ENCODE peak calls at places on chromosomes 5 and 9, in six cellular contexts. O, X, Q, W, H and U are unnamed samples.

GRCh38 chr9:123568691-123569342 is 212.8 kb downstream of the CRB2 start:
- DNase-seq in O (peak), X (peak), Q (no peak), W (no peak), H (peak), U (no peak)

GRCh38 chr5:163248333-163248732 is 189.1 kb upstream of the CCNG1 start:
- DNase-seq in O (no peak), X (peak), Q (no peak), W (no peak), H (no peak), U (no peak)

GRCh38 chr9:37678789-37679273 is 28.1 kb downstream of the FRMPD1 start:
- DNase-seq in O (no peak), X (no peak), Q (no peak), W (no peak), H (no peak), U (no peak)

GRCh38 chr5:58108507-58108906 is 351.4 kb downstream of the PLK2 start:
- DNase-seq in O (no peak), X (no peak), Q (no peak), W (no peak), H (no peak), U (no peak)

GRCh38 chr5:159422371-159422770 is 92.1 kb upstream of the IL12B start:
- DNase-seq in O (no peak), X (peak), Q (no peak), W (no peak), H (no peak), U (no peak)

GRCh38 chr5:98839469-98840383 is 66.3 kb downstream of the RGMB start:
- DNase-seq in O (no peak), X (peak), Q (no peak), W (no peak), H (no peak), U (no peak)

GRCh38 chr9:118128313-118128712 is 424.1 kb downstream of the TLR4 start:
- DNase-seq in O (no peak), X (no peak), Q (no peak), W (no peak), H (no peak), U (no peak)

GRCh38 chr5:39992617-39993203 is 567.9 kb upstream of the DAB2 start:
- DNase-seq in O (no peak), X (no peak), Q (no peak), W (no peak), H (no peak), U (no peak)

GRCh38 chr5:171387255-171387969 is at the start of gene NPM1:
- DNase-seq in O (peak), X (peak), Q (peak), W (peak), H (peak), U (peak)

GRCh38 chr5:61809651-61810050 is 477.6 kb downstream of the ZSWIM6 start:
- DNase-seq in O (no peak), X (no peak), Q (no peak), W (no peak), H (no peak), U (no peak)

GRCh38 chr5:86979801-86980510 is 287.7 kb upstream of the RASA1 start:
- DNase-seq in O (no peak), X (peak), Q (no peak), W (no peak), H (no peak), U (peak)

GRCh38 chr9:113906411-113907110 is 30.5 kb downstream of the ZNF618 start:
- DNase-seq in O (no peak), X (peak), Q (no peak), W (no peak), H (no peak), U (no peak)

GRCh38 chr5:173915310-173916005 is 27.3 kb downstream of the CPEB4 start:
- DNase-seq in O (no peak), X (no peak), Q (no peak), W (no peak), H (no peak), U (no peak)

GRCh38 chr5:164002214-164002613 is 496.8 kb downstream of the MAT2B start:
- DNase-seq in O (no peak), X (no peak), Q (no peak), W (no peak), H (no peak), U (peak)

GRCh38 chr9:91534374-91534773 is 110.7 kb upstream of the NFIL3 start:
- DNase-seq in O (no peak), X (peak), Q (no peak), W (no peak), H (no peak), U (no peak)

GRCh38 chr9:94760646-94761045 is 34.1 kb downstream of the AOPEP start:
- DNase-seq in O (no peak), X (no peak), Q (no peak), W (no peak), H (no peak), U (peak)

GRCh38 chr5:54825005-54825404 is 160.4 kb downstream of the ESM1 start:
- DNase-seq in O (no peak), X (peak), Q (no peak), W (no peak), H (no peak), U (no peak)

GRCh38 chr9:108316066-108316465 is 539.7 kb downstream of the ACTL7B start:
- DNase-seq in O (no peak), X (no peak), Q (no peak), W (no peak), H (no peak), U (no peak)

GRCh38 chr5:123297198-123297831 is 125.9 kb downstream of the CEP120 start:
- DNase-seq in O (no peak), X (no peak), Q (no peak), W (no peak), H (no peak), U (no peak)

GRCh38 chr9:109440797-109441287 is 57.3 kb downstream of the PTPN3 start:
- DNase-seq in O (no peak), X (peak), Q (no peak), W (no peak), H (no peak), U (peak)

GRCh38 chr5:151739395-151739794 is 19.0 kb downstream of the ATOX1 start:
- DNase-seq in O (no peak), X (peak), Q (no peak), W (no peak), H (peak), U (no peak)

GRCh38 chr9:114017741-114018715 is 60.1 kb downstream of the AMBP start:
- DNase-seq in O (no peak), X (no peak), Q (no peak), W (peak), H (peak), U (no peak)

GRCh38 chr5:72453260-72453775 is 53.9 kb downstream of the ZNF366 start:
- DNase-seq in O (no peak), X (no peak), Q (no peak), W (no peak), H (no peak), U (no peak)

GRCh38 chr5:135246923-135247795 is 151.9 kb downstream of the MACROH2A1 start:
- DNase-seq in O (no peak), X (peak), Q (no peak), W (no peak), H (no peak), U (peak)

GRCh38 chr9:81538929-81539716 is 150.2 kb downstream of the TLE1 start:
- DNase-seq in O (no peak), X (no peak), Q (no peak), W (no peak), H (no peak), U (no peak)

GRCh38 chr5:139848508-139849100 is 53.0 kb downstream of the PSD2 start:
- DNase-seq in O (no peak), X (no peak), Q (no peak), W (peak), H (peak), U (no peak)

GRCh38 chr5:38099205-38100144 is 158.9 kb upstream of the EGFLAM start:
- DNase-seq in O (no peak), X (no peak), Q (no peak), W (no peak), H (no peak), U (no peak)

GRCh38 chr5:139709587-139710369 is 61.6 kb downstream of the CXXC5 start:
- DNase-seq in O (peak), X (no peak), Q (peak), W (no peak), H (peak), U (no peak)

GRCh38 chr9:14441976-14442651 is 128.2 kb upstream of the NFIB start:
- DNase-seq in O (no peak), X (no peak), Q (no peak), W (no peak), H (no peak), U (no peak)

GRCh38 chr5:89849819-89850515 is 559.6 kb downstream of the CETN3 start:
- DNase-seq in O (no peak), X (peak), Q (no peak), W (no peak), H (no peak), U (no peak)

GRCh38 chr9:127942152-127943010 is 4.7 kb upstream of the DPM2 start:
- DNase-seq in O (peak), X (no peak), Q (peak), W (peak), H (peak), U (no peak)

GRCh38 chr5:14218897-14219573 is 75.9 kb downstream of the TRIO start:
- DNase-seq in O (no peak), X (no peak), Q (no peak), W (no peak), H (no peak), U (no peak)

GRCh38 chr5:2105141-2105540 is 222.4 kb upstream of the IRX4 start:
- DNase-seq in O (no peak), X (no peak), Q (no peak), W (no peak), H (no peak), U (no peak)

GRCh38 chr5:128579111-128579510 is 41.1 kb upstream of the FBN2 start:
- DNase-seq in O (no peak), X (peak), Q (no peak), W (no peak), H (no peak), U (peak)

GRCh38 chr5:93578179-93578812 is 2.7 kb downstream of the NR2F1-AS1 start:
- DNase-seq in O (no peak), X (peak), Q (no peak), W (no peak), H (no peak), U (no peak)

GRCh38 chr9:74497750-74498615 is 848 bp downstream of the RORB start:
- DNase-seq in O (peak), X (peak), Q (peak), W (peak), H (peak), U (no peak)

GRCh38 chr5:107478068-107478641 is 192.6 kb downstream of the EFNA5 start:
- DNase-seq in O (no peak), X (no peak), Q (no peak), W (no peak), H (no peak), U (no peak)

GRCh38 chr9:91192785-91193657 is 168.7 kb downstream of the AUH start:
- DNase-seq in O (peak), X (peak), Q (peak), W (peak), H (peak), U (peak)

GRCh38 chr5:40846371-40846770 is 5.2 kb downstream of the CARD6 start:
- DNase-seq in O (no peak), X (no peak), Q (no peak), W (no peak), H (no peak), U (no peak)

GRCh38 chr5:83564069-83564749 is 92.7 kb downstream of the VCAN start:
- DNase-seq in O (no peak), X (no peak), Q (no peak), W (no peak), H (no peak), U (no peak)

GRCh38 chr9:129624168-129624759 is 1.7 kb upstream of the NTMT1 start:
- DNase-seq in O (no peak), X (peak), Q (no peak), W (peak), H (peak), U (no peak)

GRCh38 chr9:129627556-129628492 is 1.9 kb downstream of the NTMT1 start:
- DNase-seq in O (no peak), X (peak), Q (no peak), W (no peak), H (no peak), U (no peak)

GRCh38 chr9:129626944-129627297 is 958 bp downstream of the NTMT1 start:
- DNase-seq in O (no peak), X (peak), Q (no peak), W (no peak), H (no peak), U (no peak)

GRCh38 chr9:129624947-129625346 is 1.0 kb upstream of the NTMT1 start:
- DNase-seq in O (no peak), X (no peak), Q (no peak), W (no peak), H (no peak), U (no peak)

GRCh38 chr9:129626079-129626943 is at the start of gene NTMT1:
- DNase-seq in O (peak), X (peak), Q (peak), W (peak), H (peak), U (no peak)
- TF ChIP-seq CTCF in O (no peak), X (no peak), Q (no peak), W (peak), H (peak), U (no peak)

DNA sequence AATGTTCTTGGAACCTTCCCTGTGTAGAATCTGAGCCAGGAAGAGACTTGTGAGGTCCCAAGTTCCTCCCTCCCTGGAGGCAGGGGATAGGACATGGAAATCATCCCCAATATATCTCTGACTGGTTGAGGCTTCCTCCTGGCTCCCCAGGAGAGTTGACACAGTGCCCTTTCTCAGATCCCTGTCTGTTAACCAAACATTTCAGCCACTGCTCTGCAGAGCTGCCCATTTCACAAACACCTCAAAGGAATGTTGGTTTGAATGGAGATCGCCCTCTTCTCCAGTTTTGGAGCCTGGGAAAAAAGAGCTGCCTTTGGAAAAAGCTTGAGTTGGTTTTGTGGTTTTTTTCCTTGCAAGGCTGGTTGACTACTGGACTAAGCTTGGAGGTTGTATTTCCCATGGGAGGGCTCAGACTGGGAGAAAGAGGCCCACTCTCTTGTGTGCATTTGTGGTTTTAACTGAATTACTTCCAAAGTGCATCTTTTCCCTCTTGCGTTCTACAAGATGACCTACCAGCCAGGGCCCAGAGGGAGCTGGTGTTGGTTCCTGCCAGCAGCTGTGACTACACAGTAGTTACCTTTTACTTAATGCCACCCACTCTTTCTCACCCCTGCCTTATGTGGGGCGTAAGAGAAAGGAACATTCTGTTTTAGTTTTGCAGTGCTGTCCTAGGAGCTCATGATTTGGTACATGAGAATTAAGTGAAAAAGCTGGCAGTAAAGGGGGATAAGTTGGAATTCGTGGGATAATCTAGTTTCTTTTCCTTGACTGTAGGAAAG is 45.2 kb downstream of the RCL1 start:
- DNase-seq in O (no peak), X (peak), Q (no peak), W (peak), H (no peak), U (no peak)
- H3K4me3 ChIP-seq in O (no peak), X (no peak), Q (no peak), W (peak), H (no peak), U (no peak)

GRCh38 chr9:121609845-121610637 is 41.4 kb upstream of the DAB2IP start:
- DNase-seq in O (no peak), X (peak), Q (no peak), W (peak), H (peak), U (peak)
- TF ChIP-seq CTCF in O (no peak), X (no peak), Q (peak), W (no peak), H (no peak), U (peak)

DNA sequence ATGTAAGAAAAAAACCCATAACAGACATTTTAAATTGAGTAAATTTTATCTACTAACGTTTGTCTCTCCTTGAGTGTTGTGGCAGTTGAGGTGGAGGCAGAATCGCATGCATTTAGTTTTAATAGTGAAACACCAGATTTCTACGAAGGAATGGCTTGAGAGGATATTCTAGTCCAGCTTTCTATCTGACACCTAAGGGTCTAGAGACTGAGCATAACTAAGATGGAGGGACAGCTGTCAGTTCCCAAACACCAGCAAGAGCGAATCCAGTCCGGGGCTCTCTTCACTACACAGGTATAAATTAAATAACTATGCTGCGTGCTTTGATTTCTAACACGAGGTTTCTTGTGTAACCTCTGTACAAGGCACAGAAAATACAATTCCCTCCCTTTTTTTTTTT is 1.4 kb downstream of the NCBP1 start:
- DNase-seq in O (no peak), X (no peak), Q (no peak), W (no peak), H (no peak), U (no peak)
- H3K4me3 ChIP-seq in O (peak), X (peak), Q (no peak), W (peak), H (peak), U (peak)

GRCh38 chr5:132009706-132010405 is 1.6 kb downstream of the ACSL6 start:
- DNase-seq in O (no peak), X (no peak), Q (peak), W (peak), H (no peak), U (no peak)

GRCh38 chr5:132007399-132008162 is 3.9 kb downstream of the ACSL6 start:
- DNase-seq in O (peak), X (peak), Q (peak), W (no peak), H (peak), U (peak)

GRCh38 chr5:132006331-132007120 is 4.9 kb downstream of the ACSL6 start:
- DNase-seq in O (no peak), X (no peak), Q (no peak), W (no peak), H (no peak), U (no peak)

GRCh38 chr5:132008961-132009680 is 2.3 kb downstream of the ACSL6 start:
- DNase-seq in O (no peak), X (no peak), Q (no peak), W (peak), H (peak), U (no peak)

GRCh38 chr5:132008163-132008473 is 3.3 kb downstream of the ACSL6 start:
- DNase-seq in O (no peak), X (no peak), Q (no peak), W (no peak), H (peak), U (no peak)
- TF ChIP-seq CTCF in O (no peak), X (no peak), Q (no peak), W (no peak), H (no peak), U (no peak)

GRCh38 chr5:69170969-69171368 is 4.0 kb downstream of the CCNB1 start:
- DNase-seq in O (no peak), X (no peak), Q (no peak), W (no peak), H (no peak), U (no peak)
- H3K4me3 ChIP-seq in O (no peak), X (no peak), Q (no peak), W (no peak), H (no peak), U (no peak)

GRCh38 chr9:3118081-3118480 is 274.2 kb upstream of the PUM3 start:
- DNase-seq in O (no peak), X (no peak), Q (no peak), W (no peak), H (no peak), U (no peak)
- TF ChIP-seq CTCF in O (no peak), X (no peak), Q (no peak), W (no peak), H (no peak), U (no peak)

DNA sequence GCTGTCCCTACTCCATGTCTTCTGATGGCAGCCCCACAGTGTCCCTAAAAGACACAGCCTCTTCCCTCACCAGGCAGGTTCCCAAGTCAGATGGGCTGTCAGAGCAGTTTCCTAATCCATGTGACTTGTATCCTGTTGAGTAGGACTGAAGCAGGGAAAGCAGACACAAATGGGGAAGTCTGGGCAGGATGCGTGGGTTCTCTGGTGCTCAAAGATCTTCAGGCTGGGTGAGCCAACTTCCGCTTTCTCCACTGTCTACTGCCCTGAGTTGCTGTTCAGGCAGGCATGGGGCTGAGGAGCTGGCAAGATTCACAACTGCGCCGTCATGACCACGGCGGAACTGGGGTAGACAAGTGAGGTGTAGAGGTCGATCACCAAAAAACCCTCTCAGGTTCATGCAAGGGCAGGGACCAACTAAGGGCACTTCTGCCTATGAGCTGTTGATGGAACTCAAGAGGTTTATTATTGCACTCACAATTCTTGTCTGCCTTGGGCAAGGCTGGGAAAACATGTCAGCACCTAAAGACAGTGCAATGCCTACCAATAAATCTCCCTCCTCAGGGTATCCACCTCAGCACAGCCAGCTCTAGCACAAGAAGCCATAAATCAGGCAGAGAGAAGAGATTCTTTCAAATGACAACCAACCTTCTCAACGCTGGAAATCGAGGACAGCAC is 83.4 kb downstream of the RAPGEF1 start:
- DNase-seq in O (peak), X (no peak), Q (peak), W (peak), H (no peak), U (no peak)
- H3K4me3 ChIP-seq in O (no peak), X (no peak), Q (no peak), W (no peak), H (no peak), U (no peak)

GRCh38 chr5:53170748-53171349 is 61.3 kb upstream of the MOCS2 start:
- DNase-seq in O (no peak), X (peak), Q (no peak), W (no peak), H (no peak), U (no peak)
- TF ChIP-seq CTCF in O (peak), X (peak), Q (peak), W (peak), H (peak), U (peak)

GRCh38 chr9:132614324-132614723 is 31.9 kb downstream of the BARHL1 start:
- DNase-seq in O (no peak), X (no peak), Q (no peak), W (no peak), H (no peak), U (no peak)
- H3K4me3 ChIP-seq in O (no peak), X (no peak), Q (no peak), W (no peak), H (no peak), U (no peak)